ENCODE peak calls at places on chromosomes 6 and 20, in four cellular contexts. U is neural progenitor cell, Y is pancreas, V is Peyer's patch. I is an unnamed sample.

GRCh38 chr6:40336986-40337780 is 250.0 kb downstream of the LRFN2 start:
- DNase-seq in U (no peak), Y (no peak), V (no peak), I (no peak)

GRCh38 chr6:136510782-136511181 is 39.4 kb downstream of the MAP7 start:
- DNase-seq in U (no peak), Y (no peak), V (no peak), I (no peak)

GRCh38 chr6:11358904-11359840 is 126.7 kb upstream of the NEDD9 start:
- DNase-seq in U (no peak), Y (no peak), V (no peak), I (no peak)

GRCh38 chr6:32153252-32153834 is 598 bp upstream of the PPT2 start:
- DNase-seq in U (peak; percentile 70), Y (peak; percentile 46), V (peak; percentile 41), I (no peak)

GRCh38 chr6:152573762-152574161 is 63.4 kb downstream of the SYNE1 start:
- DNase-seq in U (no peak), Y (no peak), V (no peak), I (no peak)

GRCh38 chr20:9250511-9250910 is 181.6 kb downstream of the PLCB4 start:
- DNase-seq in U (no peak), Y (no peak), V (no peak), I (no peak)

GRCh38 chr6:28399370-28400121 is at the start of gene ZSCAN12:
- DNase-seq in U (peak; percentile 90), Y (peak; percentile 79), V (peak; percentile 81), I (peak; percentile 91)

GRCh38 chr6:137099689-137100398 is 55.1 kb upstream of the IL20RA start:
- DNase-seq in U (no peak), Y (no peak), V (no peak), I (no peak)

GRCh38 chr6:129432738-129433137 is 277.2 kb downstream of the ARHGAP18 start:
- DNase-seq in U (no peak), Y (no peak), V (no peak), I (no peak)

GRCh38 chr6:169169941-169170582 is 83.6 kb downstream of the THBS2 start:
- DNase-seq in U (no peak), Y (no peak), V (no peak), I (no peak)

GRCh38 chr6:144336900-144337299 is 51.8 kb downstream of the UTRN start:
- DNase-seq in U (no peak), Y (no peak), V (no peak), I (no peak)

GRCh38 chr20:15675813-15676484 is 897.3 kb downstream of the KIF16B start:
- DNase-seq in U (no peak), Y (no peak), V (no peak), I (no peak)

GRCh38 chr6:11614534-11615213 is 77.1 kb downstream of the TMEM170B start:
- DNase-seq in U (no peak), Y (no peak), V (no peak), I (peak; percentile 71)

GRCh38 chr20:47792021-47792618 is 6.8 kb upstream of the SULF2 start:
- DNase-seq in U (no peak), Y (no peak), V (no peak), I (peak; percentile 76)

GRCh38 chr20:61525781-61526431 is 273.8 kb downstream of the CDH4 start:
- DNase-seq in U (peak; percentile 47), Y (no peak), V (no peak), I (no peak)

GRCh38 chr20:8530022-8530421 is 398.0 kb downstream of the PLCB1 start:
- DNase-seq in U (no peak), Y (no peak), V (no peak), I (peak; percentile 52)

GRCh38 chr20:18524646-18525045 is 16.9 kb downstream of the SEC23B start:
- DNase-seq in U (no peak), Y (no peak), V (no peak), I (no peak)

GRCh38 chr6:39228992-39229767 is at the start of gene KCNK5:
- DNase-seq in U (peak; percentile 94), Y (peak; percentile 92), V (peak; percentile 56), I (no peak)

GRCh38 chr20:51404297-51405060 is 138.0 kb downstream of the NFATC2 start:
- DNase-seq in U (no peak), Y (no peak), V (peak; percentile 87), I (no peak)

GRCh38 chr20:50293244-50294139 is 102.9 kb downstream of the CEBPB start:
- DNase-seq in U (no peak), Y (no peak), V (no peak), I (no peak)

GRCh38 chr20:36097331-36097730 is 57.2 kb upstream of the EPB41L1 start:
- DNase-seq in U (no peak), Y (no peak), V (no peak), I (peak; percentile 53)

GRCh38 chr6:165034271-165034741 is 275.1 kb downstream of the C6orf118 start:
- DNase-seq in U (no peak), Y (no peak), V (no peak), I (no peak)

GRCh38 chr20:43744121-43744520 is 17.3 kb upstream of the GTSF1L start:
- DNase-seq in U (no peak), Y (no peak), V (no peak), I (no peak)

GRCh38 chr6:23826587-23826986 is 299.4 kb upstream of the NRSN1 start:
- DNase-seq in U (no peak), Y (no peak), V (no peak), I (no peak)

GRCh38 chr20:53028337-53029007 is 56.3 kb downstream of the TSHZ2 start:
- DNase-seq in U (no peak), Y (no peak), V (no peak), I (no peak)

GRCh38 chr6:158027590-158028285 is 46.1 kb downstream of the SYNJ2 start:
- DNase-seq in U (no peak), Y (peak; percentile 51), V (no peak), I (no peak)

GRCh38 chr20:54549523-54550326 is 74.3 kb downstream of the DOK5 start:
- DNase-seq in U (no peak), Y (no peak), V (no peak), I (no peak)

GRCh38 chr20:58482416-58482815 is 32.8 kb downstream of the APCDD1L start:
- DNase-seq in U (no peak), Y (no peak), V (no peak), I (no peak)

GRCh38 chr6:15429146-15430110 is 183.6 kb downstream of the JARID2 start:
- DNase-seq in U (no peak), Y (no peak), V (no peak), I (peak; percentile 50)

GRCh38 chr6:16243055-16243454 is 4.7 kb downstream of the GMPR start:
- DNase-seq in U (no peak), Y (no peak), V (no peak), I (peak; percentile 68)

GRCh38 chr6:52517502-52518278 is 59.2 kb downstream of the TRAM2 start:
- DNase-seq in U (peak; percentile 49), Y (peak; percentile 77), V (peak; percentile 28), I (peak; percentile 98)

GRCh38 chr20:18213002-18213401 is 75.3 kb upstream of the ZNF133 start:
- DNase-seq in U (no peak), Y (no peak), V (no peak), I (no peak)

GRCh38 chr6:149991838-149992237 is 28.1 kb downstream of the ULBP1 start:
- DNase-seq in U (no peak), Y (no peak), V (no peak), I (no peak)

GRCh38 chr6:149990672-149991402 is 27.1 kb downstream of the ULBP1 start:
- DNase-seq in U (peak; percentile 62), Y (no peak), V (peak; percentile 24), I (no peak)

GRCh38 chr6:149999636-150000035 is 25.7 kb downstream of the RAET1L start:
- DNase-seq in U (no peak), Y (no peak), V (no peak), I (no peak)

GRCh38 chr6:149995235-149995750 is 30.0 kb downstream of the RAET1L start:
- DNase-seq in U (no peak), Y (no peak), V (no peak), I (no peak)

GRCh38 chr6:149995971-149996370 is 29.4 kb downstream of the RAET1L start:
- DNase-seq in U (no peak), Y (no peak), V (no peak), I (no peak)
- H3K27me3 ChIP-seq in U (peaks cover 67% of the 10 kb centered on the region), Y (no peaks in the 10 kb centered on the region), V (no peaks in the 10 kb centered on the region), I (peaks cover 52% of the 10 kb centered on the region)

DNA sequence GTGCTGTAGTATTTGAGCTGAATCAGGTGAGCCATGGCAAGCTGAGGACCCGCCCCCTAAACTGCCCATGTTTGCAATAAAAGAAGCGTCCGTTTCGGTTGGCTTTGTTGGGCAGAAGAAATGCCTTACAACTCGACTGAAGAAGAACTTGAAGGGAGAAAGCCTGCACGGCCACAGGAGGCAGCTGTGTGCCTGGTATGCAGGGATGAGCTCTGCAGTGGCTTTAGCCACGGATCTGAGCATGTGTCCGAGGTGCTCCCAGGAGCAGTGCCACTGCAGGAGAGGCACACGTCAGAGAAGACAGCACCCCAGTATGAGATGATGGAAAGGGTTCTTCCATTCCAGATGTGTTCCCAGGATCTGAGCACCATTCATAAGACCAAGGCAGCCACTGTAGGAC is 23.5 kb downstream of the KIZ start:
- DNase-seq in U (peak; percentile 24), Y (no peak), V (no peak), I (no peak)
- H3K4me1 ChIP-seq in U (peaks cover 5% of the 10 kb centered on the region), Y (no peaks in the 10 kb centered on the region), V (no peaks in the 10 kb centered on the region), I (no peaks in the 10 kb centered on the region)

GRCh38 chr20:63937596-63937995 is 18.6 kb downstream of the UCKL1 start:
- DNase-seq in U (no peak), Y (no peak), V (no peak), I (no peak)
- H3K27me3 ChIP-seq in U (no peaks in the 10 kb centered on the region), Y (no peaks in the 10 kb centered on the region), V (no peaks in the 10 kb centered on the region), I (no peaks in the 10 kb centered on the region)

GRCh38 chr6:100876251-100876650 is 4.9 kb downstream of the ASCC3 start:
- DNase-seq in U (no peak), Y (no peak), V (no peak), I (no peak)
- H3K4me1 ChIP-seq in U (peaks cover 42% of the 10 kb centered on the region), Y (peaks cover 12% of the 10 kb centered on the region), V (peaks cover 11% of the 10 kb centered on the region), I (peaks cover 4% of the 10 kb centered on the region)

GRCh38 chr6:27209659-27210269 is 37.7 kb upstream of the PRSS16 start:
- DNase-seq in U (no peak), Y (no peak), V (no peak), I (no peak)
- H3K27me3 ChIP-seq in U (peaks cover 45% of the 10 kb centered on the region), Y (peaks cover 5% of the 10 kb centered on the region), V (no peaks in the 10 kb centered on the region), I (no peaks in the 10 kb centered on the region)

I was measured in SJSA1.